ENCODE peak calls at places on chromosomes 12 and 14, in four cellular contexts. One of them, this sample, is unnamed.

GRCh38 chr14:104268725-104269436 is 130.5 kb downstream of the KIF26A start:
- DNase-seq in GM12891: no peak
- DNase-seq in GM12878: no peak
- DNase-seq in K562: no peak
- DNase-seq in this sample: no peak

GRCh38 chr12:93802293-93802692 is 125.1 kb downstream of the CRADD start:
- DNase-seq in GM12891: no peak
- DNase-seq in GM12878: no peak
- DNase-seq in K562: no peak
- DNase-seq in this sample: no peak

GRCh38 chr12:57797938-57798337 is 15.4 kb downstream of the TSFM start:
- DNase-seq in GM12891: no peak
- DNase-seq in GM12878: no peak
- DNase-seq in K562: no peak
- DNase-seq in this sample: peak; percentile 32

GRCh38 chr12:124392271-124392990 is 97.5 kb downstream of the RFLNA start:
- DNase-seq in GM12891: peak; percentile 76
- DNase-seq in GM12878: no peak
- DNase-seq in K562: peak; percentile 47
- DNase-seq in this sample: peak; percentile 74

GRCh38 chr14:63682727-63683593 is 41.3 kb upstream of the WDR89 start:
- DNase-seq in GM12891: no peak
- DNase-seq in GM12878: no peak
- DNase-seq in K562: no peak
- DNase-seq in this sample: no peak

GRCh38 chr12:124055066-124055465 is 82.1 kb downstream of the ZNF664 start:
- DNase-seq in GM12891: no peak
- DNase-seq in GM12878: no peak
- DNase-seq in K562: no peak
- DNase-seq in this sample: no peak

GRCh38 chr14:23093993-23094665 is 807 bp downstream of the ACIN1 start:
- DNase-seq in GM12891: no peak
- DNase-seq in GM12878: no peak
- DNase-seq in K562: no peak
- DNase-seq in this sample: no peak

GRCh38 chr12:77324416-77324762 is 259.0 kb upstream of the E2F7 start:
- DNase-seq in GM12891: no peak
- DNase-seq in GM12878: no peak
- DNase-seq in K562: no peak
- DNase-seq in this sample: no peak

GRCh38 chr12:62772556-62772955 is 162.4 kb downstream of the PPM1H start:
- DNase-seq in GM12891: no peak
- DNase-seq in GM12878: no peak
- DNase-seq in K562: no peak
- DNase-seq in this sample: no peak

GRCh38 chr12:57039016-57039798 is 10.7 kb downstream of the MYO1A start:
- DNase-seq in GM12891: no peak
- DNase-seq in GM12878: no peak
- DNase-seq in K562: peak; percentile 37
- DNase-seq in this sample: no peak

GRCh38 chr14:22882529-22883190 is 362 bp upstream of the REM2 start:
- DNase-seq in GM12891: no peak
- DNase-seq in GM12878: no peak
- DNase-seq in K562: peak; percentile 81
- DNase-seq in this sample: no peak

GRCh38 chr14:51868405-51868804 is 8.0 kb downstream of the GNG2 start:
- DNase-seq in GM12891: no peak
- DNase-seq in GM12878: no peak
- DNase-seq in K562: no peak
- DNase-seq in this sample: no peak

GRCh38 chr12:131044136-131044535 is 90.4 kb downstream of the ADGRD1 start:
- DNase-seq in GM12891: no peak
- DNase-seq in GM12878: no peak
- DNase-seq in K562: no peak
- DNase-seq in this sample: no peak

DNA sequence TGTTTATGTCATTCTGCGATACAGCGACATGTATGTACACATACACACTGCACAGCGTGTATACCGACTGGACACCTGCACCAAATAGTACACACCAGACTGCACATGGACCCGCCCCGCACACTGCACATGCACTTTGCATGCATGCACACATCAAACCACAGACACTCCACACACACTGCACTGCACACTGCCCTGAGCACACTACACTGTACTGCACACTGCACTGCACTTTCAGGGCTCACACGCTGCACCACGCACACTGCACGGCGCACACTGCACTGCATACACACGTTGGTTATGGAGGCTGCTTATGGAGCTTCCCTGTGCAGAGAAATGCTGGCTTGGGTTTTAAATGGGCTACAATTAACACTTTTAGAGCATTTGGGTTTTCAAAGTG is 1.6 kb downstream of the PAPLN start:
- DNase-seq in GM12891: no peak
- DNase-seq in GM12878: no peak
- DNase-seq in K562: no peak
- DNase-seq in this sample: no peak
- TF ChIP-seq SPI1 in GM12891: no peak
- TF ChIP-seq SPI1 in GM12878: no peak
- TF ChIP-seq SPI1 in K562: no peak
- TF ChIP-seq SPI1 in this sample: no peak

GRCh38 chr14:81509838-81510452 is 23.7 kb downstream of the SEL1L start:
- DNase-seq in GM12891: no peak
- DNase-seq in GM12878: no peak
- DNase-seq in K562: no peak
- DNase-seq in this sample: no peak
- TF ChIP-seq SPI1 in GM12891: no peak
- TF ChIP-seq SPI1 in GM12878: no peak
- TF ChIP-seq SPI1 in K562: no peak
- TF ChIP-seq SPI1 in this sample: no peak

GRCh38 chr14:77523109-77523508 is 24.5 kb upstream of the ISM2 start:
- DNase-seq in GM12891: no peak
- DNase-seq in GM12878: no peak
- DNase-seq in K562: no peak
- DNase-seq in this sample: no peak

GRCh38 chr14:77529963-77530362 is 31.3 kb upstream of the ISM2 start:
- DNase-seq in GM12891: no peak
- DNase-seq in GM12878: no peak
- DNase-seq in K562: no peak
- DNase-seq in this sample: no peak

GRCh38 chr14:77529213-77529612 is 30.6 kb upstream of the ISM2 start:
- DNase-seq in GM12891: no peak
- DNase-seq in GM12878: no peak
- DNase-seq in K562: no peak
- DNase-seq in this sample: no peak

GRCh38 chr14:77520626-77521025 is 22.0 kb upstream of the ISM2 start:
- DNase-seq in GM12891: no peak
- DNase-seq in GM12878: no peak
- DNase-seq in K562: no peak
- DNase-seq in this sample: no peak

GRCh38 chr14:77524536-77524935 is 25.9 kb upstream of the ISM2 start:
- DNase-seq in GM12891: no peak
- DNase-seq in GM12878: no peak
- DNase-seq in K562: no peak
- DNase-seq in this sample: no peak
- TF ChIP-seq SPI1 in GM12891: no peak
- TF ChIP-seq SPI1 in GM12878: no peak
- TF ChIP-seq SPI1 in K562: no peak
- TF ChIP-seq SPI1 in this sample: no peak

GRCh38 chr12:107447336-107447735 is 238.3 kb upstream of the PWP1 start:
- DNase-seq in GM12891: no peak
- DNase-seq in GM12878: no peak
- DNase-seq in K562: no peak
- DNase-seq in this sample: no peak
- TF ChIP-seq SPI1 in GM12891: no peak
- TF ChIP-seq SPI1 in GM12878: no peak
- TF ChIP-seq SPI1 in K562: no peak
- TF ChIP-seq SPI1 in this sample: no peak

GRCh38 chr14:58607571-58608317 is 30.0 kb upstream of the DACT1 start:
- DNase-seq in GM12891: no peak
- DNase-seq in GM12878: no peak
- DNase-seq in K562: no peak
- DNase-seq in this sample: no peak
- TF ChIP-seq SPI1 in GM12891: no peak
- TF ChIP-seq SPI1 in GM12878: no peak
- TF ChIP-seq SPI1 in K562: no peak
- TF ChIP-seq SPI1 in this sample: no peak

DNA sequence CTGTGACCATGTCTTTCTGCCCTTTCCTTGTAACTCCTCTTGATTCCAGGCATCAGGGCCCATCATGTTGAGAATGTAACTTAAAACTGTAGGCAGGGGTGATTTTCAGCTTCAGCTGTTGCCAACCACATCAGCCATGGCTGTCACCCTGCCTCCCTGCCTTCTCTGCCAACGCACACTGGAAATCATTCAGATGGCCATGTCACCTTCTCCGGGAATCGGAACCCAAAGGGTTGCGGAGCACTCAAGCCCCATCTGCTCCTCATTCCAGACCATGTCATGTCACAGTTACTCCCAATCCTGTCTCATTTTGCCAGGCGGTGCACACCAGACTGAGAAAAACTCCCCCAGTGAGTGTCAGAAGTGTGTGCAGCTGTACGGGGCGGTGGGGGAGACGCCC is 72.1 kb downstream of the EMP1 start:
- DNase-seq in GM12891: no peak
- DNase-seq in GM12878: no peak
- DNase-seq in K562: no peak
- DNase-seq in this sample: no peak
- TF ChIP-seq SPI1 in GM12891: no peak
- TF ChIP-seq SPI1 in GM12878: no peak
- TF ChIP-seq SPI1 in K562: no peak
- TF ChIP-seq SPI1 in this sample: no peak

GRCh38 chr12:51924551-51925399 is 17.5 kb downstream of the ACVRL1 start:
- DNase-seq in GM12891: no peak
- DNase-seq in GM12878: no peak
- DNase-seq in K562: no peak
- DNase-seq in this sample: no peak

GRCh38 chr12:51922146-51922545 is 14.8 kb downstream of the ACVRL1 start:
- DNase-seq in GM12891: no peak
- DNase-seq in GM12878: no peak
- DNase-seq in K562: no peak
- DNase-seq in this sample: no peak

GRCh38 chr12:51922762-51923505 is 15.6 kb downstream of the ACVRL1 start:
- DNase-seq in GM12891: no peak
- DNase-seq in GM12878: peak; percentile 21
- DNase-seq in K562: no peak
- DNase-seq in this sample: peak; percentile 3

GRCh38 chr12:51925400-51926063 is 18.2 kb downstream of the ACVRL1 start:
- DNase-seq in GM12891: no peak
- DNase-seq in GM12878: no peak
- DNase-seq in K562: no peak
- DNase-seq in this sample: no peak

DNA sequence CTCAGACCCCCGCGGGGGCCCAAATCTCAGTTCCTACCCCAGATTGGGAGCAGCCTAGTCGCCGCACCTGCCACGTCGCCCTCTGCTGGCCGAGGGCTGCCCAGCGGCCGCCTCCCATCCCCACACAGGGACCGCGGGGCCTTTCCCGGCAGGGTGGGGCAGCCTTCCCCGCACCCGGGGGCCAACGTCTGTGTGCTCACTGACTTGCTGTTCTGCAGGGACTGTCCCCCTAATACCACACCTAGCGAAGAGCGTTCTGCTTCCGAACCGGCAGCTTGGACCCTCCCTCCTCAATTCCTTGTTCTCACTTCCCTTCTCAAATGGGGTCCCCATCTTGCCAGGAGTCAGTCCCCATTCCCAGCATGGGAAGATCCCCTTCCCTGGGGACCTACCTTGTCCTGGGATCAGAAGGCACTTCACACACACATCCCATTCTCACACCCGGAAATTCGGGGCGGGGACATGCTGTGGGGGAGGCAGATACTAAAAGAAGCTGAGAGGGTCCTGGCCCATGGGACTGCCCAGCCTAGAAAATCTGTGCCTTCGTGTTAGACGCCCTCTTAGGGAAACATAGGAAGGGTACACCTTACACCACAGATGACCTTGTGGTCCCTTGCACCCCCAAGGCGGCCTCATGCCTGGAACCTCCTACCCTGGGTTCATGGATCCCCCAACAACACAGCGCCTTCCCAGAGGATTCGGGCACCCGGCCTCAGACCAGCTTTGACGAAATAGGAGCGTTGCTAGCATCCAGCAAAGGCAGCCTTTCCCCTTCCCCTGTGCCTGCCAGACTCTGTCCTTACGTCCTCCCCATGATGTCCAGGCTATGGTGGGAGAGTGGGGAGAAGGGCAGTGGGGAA is 16.4 kb downstream of the ACVRL1 start:
- DNase-seq in GM12891: no peak
- DNase-seq in GM12878: no peak
- DNase-seq in K562: peak; percentile 83
- DNase-seq in this sample: peak; percentile 22
- TF ChIP-seq SPI1 in GM12891: peak; percentile 35
- TF ChIP-seq SPI1 in GM12878: no peak
- TF ChIP-seq SPI1 in K562: no peak
- TF ChIP-seq SPI1 in this sample: no peak

DNA sequence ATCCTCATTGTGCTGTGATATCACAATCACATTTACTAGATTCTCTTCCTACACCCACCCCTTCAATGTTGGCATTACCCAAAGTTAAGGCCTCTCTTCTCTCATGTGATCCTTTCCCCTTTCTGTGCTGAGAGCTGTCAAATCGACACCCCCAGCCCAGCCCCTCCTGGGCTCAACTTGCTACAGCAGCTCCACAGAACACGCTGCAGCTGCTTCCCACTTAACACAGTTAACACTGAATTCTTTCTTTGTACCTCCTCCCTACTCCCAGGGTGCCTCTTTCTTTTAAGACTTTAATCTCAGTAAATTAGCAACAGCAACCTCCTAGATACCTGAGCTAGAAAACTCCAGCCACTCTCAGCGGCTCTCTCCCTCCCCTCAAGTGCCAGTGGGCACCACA is 17.8 kb downstream of the SPTB start:
- DNase-seq in GM12891: no peak
- DNase-seq in GM12878: no peak
- DNase-seq in K562: no peak
- DNase-seq in this sample: no peak
- TF ChIP-seq SPI1 in GM12891: no peak
- TF ChIP-seq SPI1 in GM12878: no peak
- TF ChIP-seq SPI1 in K562: no peak
- TF ChIP-seq SPI1 in this sample: no peak

GRCh38 chr12:132429122-132429931 is 60.6 kb upstream of the FBRSL1 start:
- DNase-seq in GM12891: no peak
- DNase-seq in GM12878: no peak
- DNase-seq in K562: no peak
- DNase-seq in this sample: no peak
- TF ChIP-seq SPI1 in GM12891: peak; percentile 66
- TF ChIP-seq SPI1 in GM12878: peak; percentile 67
- TF ChIP-seq SPI1 in K562: peak; percentile 79
- TF ChIP-seq SPI1 in this sample: peak; percentile 97